ENCODE peak calls at places on chromosomes 3 and 15, in four cellular contexts. L is K562, U is HepG2, T is GM12878. X is an unnamed sample.

GRCh38 chr3:129016366-129016724 is 15.2 kb downstream of the EFCC1 start:
- DNase-seq in L (no peak), U (peak; percentile 39), T (no peak), X (no peak)

GRCh38 chr15:95459288-95459687 is 871.2 kb upstream of the NR2F2 start:
- DNase-seq in L (no peak), U (no peak), T (no peak), X (no peak)

GRCh38 chr15:31272558-31273257 is 53.9 kb upstream of the KLF13 start:
- DNase-seq in L (no peak), U (no peak), T (no peak), X (no peak)

GRCh38 chr15:35545316-35545824 is 595 bp downstream of the DPH6 start:
- DNase-seq in L (peak; percentile 49), U (peak; percentile 6), T (peak; percentile 16), X (peak; percentile 50)

GRCh38 chr3:149042766-149043386 is 43.5 kb downstream of the HLTF start:
- DNase-seq in L (no peak), U (no peak), T (peak; percentile 25), X (no peak)

GRCh38 chr15:71691322-71691699 is 119.0 kb upstream of the NR2E3 start:
- DNase-seq in L (no peak), U (no peak), T (no peak), X (no peak)

GRCh38 chr3:58117561-58118305 is 93.0 kb downstream of the DNASE1L3 start:
- DNase-seq in L (no peak), U (no peak), T (no peak), X (no peak)

GRCh38 chr3:149356630-149357029 is 20.8 kb downstream of the TM4SF1 start:
- DNase-seq in L (no peak), U (no peak), T (no peak), X (no peak)

GRCh38 chr15:69537888-69538287 is 85.3 kb downstream of the RPLP1 start:
- DNase-seq in L (no peak), U (no peak), T (no peak), X (no peak)

GRCh38 chr15:44246521-44247268 is 41.8 kb upstream of the GOLM2 start:
- DNase-seq in L (no peak), U (no peak), T (no peak), X (no peak)

GRCh38 chr3:123652346-123652984 is 67.6 kb upstream of the HACD2 start:
- DNase-seq in L (peak; percentile 71), U (peak; percentile 62), T (no peak), X (peak; percentile 88)

GRCh38 chr3:186225603-186226002 is 116.7 kb upstream of the ETV5 start:
- DNase-seq in L (no peak), U (no peak), T (peak; percentile 45), X (no peak)

GRCh38 chr3:170862618-170863374 is 7.2 kb downstream of the RPL22L1 start:
- DNase-seq in L (no peak), U (no peak), T (no peak), X (peak; percentile 46)

GRCh38 chr3:67437090-67437489 is 217.3 kb downstream of the SUCLG2 start:
- DNase-seq in L (peak; percentile 8), U (peak; percentile 10), T (no peak), X (no peak)

GRCh38 chr3:114112696-114113095 is 56.2 kb downstream of the QTRT2 start:
- DNase-seq in L (no peak), U (no peak), T (no peak), X (no peak)

DNA sequence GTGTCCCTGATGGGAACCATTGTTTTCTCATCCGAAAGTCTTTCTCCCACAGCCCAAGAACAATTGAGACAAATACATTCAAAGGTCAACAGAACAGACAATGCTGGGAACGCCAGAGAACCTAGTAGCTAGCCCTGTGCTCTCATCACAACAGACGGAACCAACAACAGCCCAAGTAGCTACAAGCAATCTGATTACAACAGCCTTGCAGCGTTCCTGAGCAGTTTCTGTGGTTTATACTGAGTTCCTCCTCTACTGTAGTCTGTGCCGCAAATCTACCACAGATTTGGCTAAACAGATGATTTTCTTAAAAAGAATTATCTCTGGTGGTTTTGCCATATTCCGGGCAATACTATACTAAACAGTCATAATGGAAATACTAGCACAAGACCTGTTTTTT is 435.6 kb downstream of the MECOM start:
- DNase-seq in L (no peak), U (no peak), T (peak; percentile 3), X (peak; percentile 23)
- H3K27ac ChIP-seq in L (no peak overlapping the region), U (no peak overlapping the region), T (no peak overlapping the region), X (no peak overlapping the region)

DNA sequence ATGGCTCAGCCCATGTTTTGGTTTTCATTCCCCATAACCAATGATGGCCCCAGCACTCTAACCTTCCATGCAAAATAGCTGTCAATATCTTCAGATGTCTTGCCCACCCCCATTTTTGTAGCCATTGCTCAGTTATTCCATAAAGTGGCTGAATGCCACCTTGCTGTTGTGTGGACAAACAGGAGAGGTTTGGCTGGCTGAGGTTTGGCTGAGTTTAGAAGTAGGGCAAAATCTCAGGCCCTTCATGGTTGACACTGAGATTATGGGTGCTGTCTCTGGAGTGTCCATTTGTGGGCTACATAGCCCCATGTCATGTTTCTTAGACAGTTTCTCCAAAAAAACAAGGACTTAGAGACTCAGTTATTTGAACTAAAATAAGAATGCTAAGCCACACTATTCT is 96.9 kb downstream of the TCF12 start:
- DNase-seq in L (no peak), U (no peak), T (no peak), X (no peak)
- H3K79me2 ChIP-seq in L (peaks cover 63% of the 10 kb centered on the region), U (peaks cover 55% of the 10 kb centered on the region), T (peaks cover 5% of the 10 kb centered on the region), X (peaks cover 94% of the 10 kb centered on the region)

GRCh38 chr15:39969002-39969394 is 35.1 kb downstream of the EIF2AK4 start:
- DNase-seq in L (no peak), U (no peak), T (no peak), X (no peak)

GRCh38 chr15:39974656-39975230 is 40.8 kb downstream of the EIF2AK4 start:
- DNase-seq in L (no peak), U (no peak), T (no peak), X (no peak)

GRCh38 chr15:39966521-39966920 is 32.6 kb downstream of the EIF2AK4 start:
- DNase-seq in L (no peak), U (no peak), T (no peak), X (no peak)

GRCh38 chr15:39968273-39969001 is 34.5 kb downstream of the EIF2AK4 start:
- DNase-seq in L (no peak), U (no peak), T (no peak), X (no peak)

GRCh38 chr15:39969871-39970270 is 36.0 kb downstream of the EIF2AK4 start:
- DNase-seq in L (no peak), U (no peak), T (no peak), X (no peak)
- TF ChIP-seq JUNB in L (no peak), U (no peak), T (no peak), X (no peak)

GRCh38 chr3:120275553-120276092 is 9.4 kb downstream of the GPR156 start:
- DNase-seq in L (no peak), U (no peak), T (no peak), X (no peak)
- H3K27ac ChIP-seq in L (no peak overlapping the region), U (no peak overlapping the region), T (no peak overlapping the region), X (no peak overlapping the region)

DNA sequence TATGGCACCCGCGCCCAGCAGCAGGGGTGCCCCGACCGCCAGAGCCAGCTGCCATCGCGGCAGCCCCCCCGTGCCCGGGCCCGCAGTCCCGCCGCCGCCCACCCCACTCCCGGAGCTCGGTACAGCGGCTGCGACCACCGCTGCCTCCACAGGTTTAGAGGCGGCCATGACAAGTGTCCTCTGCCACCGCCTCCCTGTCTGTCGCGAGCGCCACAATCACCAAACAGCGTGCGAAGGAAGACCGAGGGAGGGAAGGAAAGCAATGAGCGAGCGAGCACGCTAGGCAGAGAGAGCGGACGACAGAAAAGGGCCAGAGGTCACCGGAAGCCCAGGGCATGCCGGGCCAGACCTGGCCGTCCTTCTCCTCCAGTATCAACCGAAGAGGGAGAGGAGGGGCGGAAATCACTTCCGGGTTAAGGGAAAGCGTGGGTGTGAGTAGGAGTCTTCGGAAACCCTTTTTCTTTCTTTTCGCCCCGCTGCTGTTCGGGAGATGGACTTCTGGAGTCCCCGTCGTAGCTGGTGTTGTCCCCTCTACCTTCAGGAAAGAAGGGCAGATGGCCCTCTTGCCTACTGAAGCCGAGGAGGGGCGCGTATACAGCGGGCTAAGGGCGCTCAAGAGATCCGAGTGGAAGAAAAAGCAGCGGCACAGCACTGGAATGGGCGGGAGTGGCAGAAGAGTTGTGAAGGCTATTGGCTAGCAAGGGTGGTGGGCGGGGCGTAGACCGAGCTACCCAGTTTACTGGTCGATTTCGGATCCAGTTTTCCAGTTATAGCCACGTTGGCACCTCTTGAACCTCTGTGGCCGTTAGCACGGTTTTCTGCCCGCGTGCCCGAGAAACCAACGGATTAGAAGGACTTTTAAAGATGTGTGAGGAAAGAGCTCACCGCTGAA is at the start of the genes LNP1 and TOMM70:
- DNase-seq in L (peak; percentile 86), U (peak; percentile 96), T (peak; percentile 85), X (peak; percentile 99)
- H3K79me2 ChIP-seq in L (peaks cover 93% of the 10 kb centered on the region), U (peaks cover 88% of the 10 kb centered on the region), T (peaks cover 84% of the 10 kb centered on the region), X (peaks cover 87% of the 10 kb centered on the region)

GRCh38 chr3:172746476-172746875 is 4.0 kb upstream of the ECT2 start:
- DNase-seq in L (no peak), U (no peak), T (no peak), X (no peak)
- TF ChIP-seq JUNB in L (no peak), U (no peak), T (no peak), X (no peak)

GRCh38 chr3:105788548-105789036 is 80.2 kb downstream of the CBLB start:
- DNase-seq in L (no peak), U (no peak), T (no peak), X (no peak)
- H3K27ac ChIP-seq in L (no peak overlapping the region), U (no peak overlapping the region), T (no peak overlapping the region), X (no peak overlapping the region)

DNA sequence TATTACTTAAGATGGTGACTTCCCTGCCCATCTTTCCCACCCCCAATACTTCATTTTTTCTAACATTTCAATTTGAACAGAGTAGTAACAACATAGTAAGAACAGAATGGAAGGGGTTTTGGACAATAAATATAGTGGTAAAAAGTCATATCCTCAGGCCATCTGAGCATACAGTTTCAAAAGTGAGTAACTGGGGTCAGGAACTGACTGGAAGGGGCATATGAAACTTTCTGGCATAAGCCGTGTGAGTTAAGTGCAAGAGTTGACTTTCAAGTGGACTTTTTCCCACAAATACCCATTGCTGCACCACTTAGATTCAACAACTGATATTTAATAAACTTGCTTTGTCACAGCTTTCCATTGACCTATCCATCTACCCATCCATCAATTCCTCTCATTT is 153.5 kb upstream of the IL12A start:
- DNase-seq in L (no peak), U (no peak), T (no peak), X (no peak)
- H3K79me2 ChIP-seq in L (no peaks in the 10 kb centered on the region), U (no peaks in the 10 kb centered on the region), T (no peaks in the 10 kb centered on the region), X (peaks cover 5% of the 10 kb centered on the region)

GRCh38 chr3:23992051-23992628 is 47.1 kb downstream of the NR1D2 start:
- DNase-seq in L (no peak), U (no peak), T (no peak), X (peak; percentile 41)
- TF ChIP-seq JUNB in L (no peak), U (no peak), T (no peak), X (no peak)

GRCh38 chr3:153257673-153258351 is 95.8 kb downstream of the RAP2B start:
- DNase-seq in L (no peak), U (peak; percentile 94), T (no peak), X (no peak)
- H3K27ac ChIP-seq in L (no peak overlapping the region), U (peak overlapping the region; percentile 73), T (no peak overlapping the region), X (no peak overlapping the region)

X was measured in GM23338.